ENCODE peak calls at places on chromosomes 16 and 17, in seven cellular contexts. M is iris pigment epithelial cell; S is stimulated activated CD4-positive, alpha-beta T cell treated with anti-CD3 and anti-CD28 coated beads, Interleukin-2, amount 100 ng/mL, for 24 hours; F is ACHN; C is myocyte; U is T-helper 17 cell; W is NCI-H1092 treated with DMSO at 0.1 percent for 48 hours. E is an unnamed sample.

GRCh38 chr16:24332178-24332577 is 76.0 kb downstream of the CACNG3 start:
- DNase-seq in M (no peak), S (no peak), F (no peak), C (no peak), U (no peak), W (no peak), E (no peak)

GRCh38 chr16:80710918-80711317 is 93.5 kb downstream of the CDYL2 start:
- DNase-seq in M (no peak), S (no peak), F (no peak), C (no peak), U (no peak), W (no peak), E (no peak)

GRCh38 chr17:39621523-39622379 is 5.0 kb upstream of the PPP1R1B start:
- DNase-seq in M (peak; percentile 62), S (peak; percentile 90), F (peak; percentile 92), C (peak; percentile 84), U (peak; percentile 82), W (peak; percentile 79), E (peak; percentile 88)

GRCh38 chr16:3012246-3012645 is 477 bp upstream of the CLDN9 start:
- DNase-seq in M (no peak), S (no peak), F (no peak), C (no peak), U (no peak), W (peak; percentile 64), E (no peak)

GRCh38 chr16:57367111-57367752 is 5.1 kb upstream of the CX3CL1 start:
- DNase-seq in M (peak; percentile 31), S (no peak), F (no peak), C (no peak), U (no peak), W (no peak), E (no peak)

GRCh38 chr17:73228748-73229236 is 32.9 kb downstream of the CPSF4L start:
- DNase-seq in M (peak; percentile 91), S (no peak), F (peak; percentile 59), C (peak; percentile 93), U (no peak), W (peak; percentile 26), E (peak; percentile 76)

GRCh38 chr16:65600629-65601028 is 478.8 kb upstream of the CDH11 start:
- DNase-seq in M (peak; percentile 18), S (no peak), F (no peak), C (no peak), U (no peak), W (no peak), E (no peak)

GRCh38 chr16:76118344-76118743 is 158.9 kb upstream of the CNTNAP4 start:
- DNase-seq in M (no peak), S (no peak), F (no peak), C (peak; percentile 3), U (no peak), W (no peak), E (no peak)

GRCh38 chr17:28967240-28968135 is 16.2 kb upstream of the PHF12 start:
- DNase-seq in M (no peak), S (no peak), F (no peak), C (no peak), U (no peak), W (no peak), E (no peak)

GRCh38 chr17:31511176-31511540 is 119.7 kb downstream of the RAB11FIP4 start:
- DNase-seq in M (no peak), S (no peak), F (no peak), C (peak; percentile 17), U (no peak), W (peak; percentile 60), E (peak; percentile 76)